ENCODE peak calls at places on chromosomes 13 and 19, in ten cellular contexts. D is CD4-positive, alpha-beta memory T cell; J is keratinocyte; K is MM.1S; M is gastrocnemius medialis; N is pancreas; P is IMR-90; G is mesendoderm; H is CD4-positive, CD25-positive, alpha-beta regulatory T cell; U is breast epithelium. F is an unnamed sample.

GRCh38 chr19:58170860-58171259 is 12.0 kb upstream of the ZNF274 start:
- DNase-seq in G (no peak), J (no peak), N (no peak), H (no peak), M (no peak), D (no peak), U (no peak), P (peak; percentile 42), K (no peak), F (no peak)

GRCh38 chr19:45498411-45499195 is at the start of gene PPM1N:
- DNase-seq in D (peak; percentile 53), H (peak; percentile 52), G (peak; percentile 67), M (no peak), J (no peak), N (no peak), P (peak; percentile 17), K (no peak), U (no peak), F (peak; percentile 64)

GRCh38 chr13:49625392-49626137 is 2.7 kb upstream of the ARL11 start:
- DNase-seq in M (no peak), P (peak; percentile 6), G (no peak), K (no peak), U (no peak), H (no peak), J (no peak), N (peak; percentile 51), D (no peak), F (no peak)

GRCh38 chr13:21137696-21138095 is 38.7 kb downstream of the SKA3 start:
- DNase-seq in N (no peak), D (no peak), H (no peak), M (no peak), J (no peak), G (peak; percentile 27), P (peak; percentile 49), U (no peak), K (no peak), F (no peak)

GRCh38 chr19:45175663-45176345 is 2.2 kb downstream of the TRAPPC6A start:
- DNase-seq in H (no peak), G (no peak), U (no peak), K (no peak), M (no peak), P (no peak), N (peak; percentile 10), D (no peak), J (no peak), F (no peak)

GRCh38 chr13:33524086-33524485 is 238.5 kb upstream of the STARD13 start:
- DNase-seq in P (peak; percentile 92), M (no peak), U (no peak), N (no peak), D (no peak), H (no peak), J (no peak), K (no peak), G (no peak), F (no peak)

GRCh38 chr13:95050800-95051620 is 250.2 kb downstream of the ABCC4 start:
- DNase-seq in M (no peak), N (no peak), J (no peak), H (no peak), D (no peak), G (no peak), U (no peak), P (no peak), K (no peak), F (no peak)

GRCh38 chr13:31851201-31851600 is 111.9 kb downstream of the RXFP2 start:
- DNase-seq in H (no peak), J (no peak), K (no peak), D (no peak), M (no peak), G (no peak), P (no peak), N (no peak), U (no peak), F (no peak)

GRCh38 chr13:43307221-43307920 is 284.0 kb downstream of the DNAJC15 start:
- DNase-seq in H (no peak), N (no peak), J (no peak), U (no peak), M (no peak), K (no peak), P (no peak), D (no peak), G (peak; percentile 33), F (no peak)

GRCh38 chr13:24097064-24097463 is 63.5 kb upstream of the SPATA13 start:
- DNase-seq in H (no peak), P (peak; percentile 76), D (no peak), K (no peak), J (no peak), M (no peak), G (no peak), N (no peak), U (no peak), F (no peak)

GRCh38 chr13:63625869-63626268 is 2210.2 kb upstream of the PCDH20 start:
- DNase-seq in P (peak; percentile 31), K (no peak), U (no peak), M (no peak), G (peak; percentile 68), J (no peak), D (no peak), N (no peak), H (no peak), F (no peak)

GRCh38 chr13:54486421-54487166 is 1458.0 kb downstream of the OLFM4 start:
- DNase-seq in U (no peak), N (no peak), P (no peak), K (no peak), D (no peak), J (no peak), H (no peak), M (no peak), G (no peak), F (no peak)

GRCh38 chr19:47765522-47766358 is 12.8 kb upstream of the SELENOW start:
- DNase-seq in M (no peak), P (peak; percentile 44), K (peak; percentile 48), J (no peak), U (peak; percentile 69), N (no peak), D (peak; percentile 23), H (peak; percentile 18), G (peak; percentile 88), F (no peak)

DNA sequence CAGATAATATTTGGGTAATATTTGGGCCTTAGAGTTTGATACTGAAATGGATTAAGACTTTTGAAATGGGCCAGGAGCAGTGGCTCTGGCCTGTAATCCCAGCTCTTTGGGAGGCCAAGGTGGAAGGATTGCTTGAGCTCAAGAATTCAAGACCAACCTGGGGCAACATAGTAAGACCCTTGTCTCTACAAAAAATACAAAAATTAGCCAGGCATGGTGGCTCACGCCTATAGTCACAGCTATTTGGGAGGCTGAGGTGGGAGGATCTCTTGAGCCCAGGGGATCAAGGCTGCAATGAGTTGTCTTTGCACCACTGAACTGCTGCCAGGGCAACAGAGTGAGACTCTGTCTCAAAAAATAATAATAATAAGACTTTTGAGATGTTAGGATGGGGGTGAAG is 926 bp upstream of the ZNF836 start:
- DNase-seq in U (no peak), J (no peak), H (no peak), M (no peak), G (no peak), P (no peak), K (no peak), D (no peak), N (no peak), F (no peak)
- H3K4me3 ChIP-seq in U (peak overlapping the region; percentile 73), J (no peak overlapping the region), H (peak overlapping the region; percentile 86), M (peak overlapping the region; percentile 71), G (no peak overlapping the region), P (no peak overlapping the region), K (no peak overlapping the region), D (peak overlapping the region; percentile 93), N (no peak overlapping the region), F (peak overlapping the region; percentile 83)

GRCh38 chr19:41548047-41548446 is 27.9 kb upstream of the CEACAM21 start:
- DNase-seq in M (no peak), N (no peak), U (no peak), J (no peak), G (no peak), H (no peak), P (no peak), K (no peak), D (no peak), F (no peak)
- H3K27ac ChIP-seq in M (peak overlapping the region; percentile 68), N (no peak overlapping the region), U (no peak overlapping the region), J (no peak overlapping the region), G (no peak overlapping the region), H (peak overlapping the region; percentile 82), P (no peak overlapping the region), K (peak overlapping the region; percentile 99), D (peak overlapping the region; percentile 19), F (no peak overlapping the region)

DNA sequence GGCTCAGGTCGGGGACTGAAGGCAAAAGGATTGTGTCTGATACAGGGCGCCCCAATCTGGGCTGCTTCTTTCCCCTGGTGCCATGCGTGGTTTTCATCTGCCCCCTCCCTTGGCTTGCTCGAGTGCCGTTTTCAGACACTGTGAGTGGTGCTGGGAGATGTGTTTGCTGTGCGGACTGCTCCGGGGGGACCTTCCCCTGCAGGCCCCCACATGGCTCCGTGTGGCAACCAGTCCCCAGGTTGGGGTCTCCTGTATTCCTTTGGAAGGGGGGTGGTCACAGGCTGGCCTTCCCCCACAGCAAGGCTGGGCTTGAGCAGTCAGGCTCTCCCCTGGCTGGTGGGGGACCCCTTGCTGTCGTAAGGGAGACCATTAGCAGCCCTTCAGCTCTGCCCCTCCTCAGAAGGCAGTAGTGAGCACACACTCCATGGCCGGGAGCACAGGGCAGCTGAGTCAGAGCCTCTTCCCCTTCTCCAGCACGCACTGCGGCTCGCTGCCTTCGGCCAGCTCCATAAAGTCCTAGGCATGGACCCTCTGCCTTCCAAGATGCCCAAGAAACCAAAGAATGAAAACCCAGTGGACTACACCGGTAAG is 20.6 kb upstream of the QTRT1 start:
- DNase-seq in M (no peak), G (no peak), N (no peak), D (no peak), P (no peak), H (no peak), J (no peak), K (no peak), U (no peak), F (no peak)
- H3K36me3 ChIP-seq in M (no peaks in the 10 kb centered on the region), G (peaks cover 66% of the 10 kb centered on the region), N (peaks cover 8% of the 10 kb centered on the region), D (peaks cover 91% of the 10 kb centered on the region), P (peaks cover 85% of the 10 kb centered on the region), H (peaks cover 92% of the 10 kb centered on the region), J (peaks cover 81% of the 10 kb centered on the region), K (peaks cover 67% of the 10 kb centered on the region), U (peaks cover 53% of the 10 kb centered on the region), F (peaks cover 81% of the 10 kb centered on the region)

GRCh38 chr19:4016903-4017638 is 9.5 kb downstream of the PIAS4 start:
- DNase-seq in N (no peak), H (no peak), G (no peak), U (no peak), P (no peak), J (no peak), M (no peak), D (no peak), K (no peak), F (no peak)

GRCh38 chr19:4014541-4015491 is 7.3 kb downstream of the PIAS4 start:
- DNase-seq in M (no peak), P (no peak), U (peak; percentile 67), N (no peak), D (peak; percentile 32), J (no peak), H (peak; percentile 18), K (no peak), G (peak; percentile 45), F (no peak)

GRCh38 chr19:4015705-4016402 is 8.3 kb downstream of the PIAS4 start:
- DNase-seq in K (no peak), U (peak; percentile 72), D (no peak), P (no peak), N (peak; percentile 72), G (no peak), M (no peak), J (no peak), H (no peak), F (no peak)

GRCh38 chr19:4018140-4018613 is 10.6 kb downstream of the PIAS4 start:
- DNase-seq in M (no peak), P (no peak), G (no peak), K (no peak), U (no peak), H (no peak), N (no peak), D (no peak), J (no peak), F (no peak)

GRCh38 chr19:4016486-4016885 is 8.9 kb downstream of the PIAS4 start:
- DNase-seq in U (no peak), J (no peak), M (no peak), P (no peak), N (no peak), D (no peak), K (no peak), G (no peak), H (no peak), F (no peak)
- H3K4me3 ChIP-seq in U (peak overlapping the region; percentile 58), J (no peak overlapping the region), M (no peak overlapping the region), P (no peak overlapping the region), N (no peak overlapping the region), D (no peak overlapping the region), K (no peak overlapping the region), G (no peak overlapping the region), H (no peak overlapping the region), F (no peak overlapping the region)